ENCODE peak calls at places on chromosomes 11 and 22, in seven cellular contexts. L, N, G, B, K, O and W are unnamed samples.
A peak's percentile ranks its signal among the peaks of the same experiment; 100 is the strongest.

GRCh38 chr11:33936745-33937612 is 45.1 kb upstream of the LMO2 start:
- DNase-seq in L (no peak), N (peak; percentile 31), G (no peak), B (no peak), K (no peak), O (peak; percentile 78), W (peak; percentile 55)

GRCh38 chr11:17748044-17748443 is 13.5 kb downstream of the KCNC1 start:
- DNase-seq in L (no peak), N (no peak), G (no peak), B (no peak), K (no peak), O (no peak), W (no peak)

GRCh38 chr11:111846640-111847039 is 24.7 kb downstream of the ALG9 start:
- DNase-seq in L (no peak), N (peak; percentile 30), G (no peak), B (no peak), K (peak; percentile 44), O (peak; percentile 70), W (peak; percentile 92)

GRCh38 chr11:124415356-124415923 is 9.2 kb downstream of the OR8B4 start:
- DNase-seq in L (peak; percentile 20), N (peak; percentile 45), G (no peak), B (no peak), K (no peak), O (peak; percentile 51), W (peak; percentile 69)

GRCh38 chr11:120281161-120281795 is 41.3 kb downstream of the POU2F3 start:
- DNase-seq in L (no peak), N (no peak), G (no peak), B (no peak), K (no peak), O (no peak), W (no peak)

GRCh38 chr22:38124236-38124974 is 13.9 kb upstream of the BAIAP2L2 start:
- DNase-seq in L (no peak), N (peak; percentile 66), G (peak; percentile 71), B (no peak), K (no peak), O (no peak), W (no peak)

GRCh38 chr22:24091551-24092420 is 80.7 kb downstream of the CABIN1 start:
- DNase-seq in L (no peak), N (no peak), G (no peak), B (no peak), K (no peak), O (no peak), W (no peak)

GRCh38 chr11:79152511-79152910 is 288.3 kb downstream of the TENM4 start:
- DNase-seq in L (no peak), N (no peak), G (no peak), B (no peak), K (no peak), O (no peak), W (no peak)

GRCh38 chr22:28931844-28932561 is 48.6 kb downstream of the ZNRF3 start:
- DNase-seq in L (no peak), N (no peak), G (no peak), B (no peak), K (no peak), O (no peak), W (no peak)

GRCh38 chr22:11598492-11599440 is 3929.2 kb upstream of the OR11H1 start:
- DNase-seq in L (no peak), N (no peak), G (no peak), B (no peak), K (no peak), O (no peak), W (no peak)

GRCh38 chr22:19253143-19253542 is 38.4 kb downstream of the CLTCL1 start:
- DNase-seq in L (no peak), N (no peak), G (no peak), B (no peak), K (no peak), O (no peak), W (no peak)

GRCh38 chr11:34183840-34184358 is 78.5 kb downstream of the NAT10 start:
- DNase-seq in L (no peak), N (no peak), G (no peak), B (no peak), K (no peak), O (no peak), W (no peak)

GRCh38 chr11:372809-373715 is 3.8 kb downstream of the B4GALNT4 start:
- DNase-seq in L (no peak), N (no peak), G (no peak), B (no peak), K (no peak), O (no peak), W (no peak)

GRCh38 chr11:12502041-12502440 is 124.7 kb downstream of the PARVA start:
- DNase-seq in L (no peak), N (no peak), G (no peak), B (no peak), K (no peak), O (peak; percentile 52), W (peak; percentile 50)

GRCh38 chr22:36079041-36079440 is 50.4 kb upstream of the RBFOX2 start:
- DNase-seq in L (no peak), N (no peak), G (no peak), B (no peak), K (no peak), O (no peak), W (no peak)

GRCh38 chr11:72743321-72744221 is 8.6 kb downstream of the ARAP1 start:
- DNase-seq in L (no peak), N (no peak), G (no peak), B (no peak), K (no peak), O (no peak), W (no peak)

GRCh38 chr11:95715777-95716241 is 73.8 kb downstream of the FAM76B start:
- DNase-seq in L (no peak), N (no peak), G (no peak), B (no peak), K (no peak), O (no peak), W (no peak)

GRCh38 chr11:35800970-35801953 is 138.7 kb downstream of the TRIM44 start:
- DNase-seq in L (no peak), N (peak; percentile 67), G (no peak), B (no peak), K (no peak), O (peak; percentile 50), W (no peak)

GRCh38 chr11:126884192-126884973 is 116.2 kb downstream of the KIRREL3 start:
- DNase-seq in L (no peak), N (no peak), G (no peak), B (no peak), K (no peak), O (no peak), W (no peak)

GRCh38 chr11:22162754-22163153 is 30.1 kb upstream of the ANO5 start:
- DNase-seq in L (no peak), N (no peak), G (no peak), B (no peak), K (no peak), O (no peak), W (no peak)

GRCh38 chr11:69295995-69296889 is 2.3 kb downstream of the MYEOV start:
- DNase-seq in L (no peak), N (no peak), G (no peak), B (no peak), K (peak; percentile 96), O (peak; percentile 97), W (peak; percentile 74)

GRCh38 chr22:37331034-37331428 is 48.7 kb downstream of the CYTH4 start:
- DNase-seq in L (no peak), N (no peak), G (no peak), B (no peak), K (no peak), O (peak; percentile 43), W (peak; percentile 79)

GRCh38 chr11:45450189-45450588 is 164.0 kb upstream of the SYT13 start:
- DNase-seq in L (no peak), N (no peak), G (no peak), B (no peak), K (no peak), O (no peak), W (peak; percentile 29)

GRCh38 chr11:45470151-45471001 is 184.2 kb upstream of the SYT13 start:
- DNase-seq in L (no peak), N (no peak), G (no peak), B (no peak), K (no peak), O (peak; percentile 16), W (no peak)

GRCh38 chr11:129596361-129596760 is 219.3 kb upstream of the TMEM45B start:
- DNase-seq in L (no peak), N (no peak), G (no peak), B (no peak), K (no peak), O (no peak), W (no peak)

GRCh38 chr11:73478737-73479347 is 102.6 kb downstream of the RELT start:
- DNase-seq in L (no peak), N (peak; percentile 68), G (peak; percentile 31), B (no peak), K (no peak), O (peak; percentile 54), W (peak; percentile 42)

GRCh38 chr11:9528573-9529332 is 44.7 kb upstream of the WEE1 start:
- DNase-seq in L (no peak), N (no peak), G (no peak), B (no peak), K (no peak), O (no peak), W (no peak)

GRCh38 chr22:29043906-29044575 is 17.6 kb downstream of the C22orf31 start:
- DNase-seq in L (no peak), N (no peak), G (no peak), B (no peak), K (no peak), O (peak; percentile 84), W (peak; percentile 66)

GRCh38 chr11:76604652-76605241 is 65.8 kb downstream of the LRRC32 start:
- DNase-seq in L (no peak), N (no peak), G (peak; percentile 18), B (no peak), K (no peak), O (peak; percentile 38), W (peak; percentile 76)

GRCh38 chr22:36411589-36412258 is 24.0 kb upstream of the MYH9 start:
- DNase-seq in L (no peak), N (no peak), G (no peak), B (no peak), K (no peak), O (no peak), W (no peak)

GRCh38 chr11:16301462-16301861 is 54.9 kb downstream of the SOX6 start:
- DNase-seq in L (no peak), N (no peak), G (no peak), B (no peak), K (no peak), O (no peak), W (no peak)
- H2BK5ac ChIP-seq in L (no peak overlapping the region), N (no peak overlapping the region), G (no peak overlapping the region), B (no peak overlapping the region), K (no peak overlapping the region), O (no peak overlapping the region), W (no peak overlapping the region)

GRCh38 chr11:64718084-64718779 is 4.8 kb downstream of the NRXN2 start:
- DNase-seq in L (no peak), N (no peak), G (no peak), B (no peak), K (no peak), O (no peak), W (no peak)
- H2BK5ac ChIP-seq in L (no peak overlapping the region), N (no peak overlapping the region), G (no peak overlapping the region), B (no peak overlapping the region), K (no peak overlapping the region), O (no peak overlapping the region), W (no peak overlapping the region)

GRCh38 chr11:115578275-115578674 is 74.1 kb upstream of the CADM1 start:
- DNase-seq in L (no peak), N (no peak), G (no peak), B (no peak), K (no peak), O (no peak), W (no peak)
- H2BK5ac ChIP-seq in L (no peak overlapping the region), N (no peak overlapping the region), G (no peak overlapping the region), B (no peak overlapping the region), K (no peak overlapping the region), O (no peak overlapping the region), W (no peak overlapping the region)

GRCh38 chr11:84958295-84958694 is 668.8 kb downstream of the DLG2 start:
- DNase-seq in L (no peak), N (no peak), G (no peak), B (no peak), K (no peak), O (no peak), W (no peak)
- H2BK5ac ChIP-seq in L (no peak overlapping the region), N (no peak overlapping the region), G (no peak overlapping the region), B (no peak overlapping the region), K (no peak overlapping the region), O (no peak overlapping the region), W (no peak overlapping the region)